ENCODE peak calls at places on chromosomes 16 and 17, in eight cellular contexts. W is CD8-positive, alpha-beta T cell; X is mucosa of descending colon; I is HCT116; E is effector memory CD4-positive, alpha-beta T cell; K is heart left ventricle; T is CD4-positive, CD25-positive, alpha-beta regulatory T cell; D is heart right ventricle. F is an unnamed sample. For H3K4me1, the result is how much of the 10 kb centered on the place peaks cover.

GRCh38 chr16:2716948-2717347 is 3.1 kb downstream of the PRSS27 start:
- DNase-seq in X (peak), T (no peak), W (no peak), E (no peak), I (no peak), D (no peak), K (no peak), F (no peak)

GRCh38 chr17:65231086-65231485 is 93.9 kb downstream of the RGS9 start:
- DNase-seq in T (no peak), D (no peak), I (peak), X (no peak), W (no peak), K (no peak), E (no peak), F (peak)

GRCh38 chr16:87391324-87391949 is 699 bp upstream of the MAP1LC3B start:
- DNase-seq in W (no peak), D (peak), I (no peak), X (peak), E (no peak), K (peak), T (no peak), F (peak)

GRCh38 chr16:75309156-75309555 is 57.7 kb upstream of the BCAR1 start:
- DNase-seq in W (no peak), X (no peak), T (no peak), I (no peak), K (no peak), D (no peak), E (no peak), F (no peak)

GRCh38 chr16:49934557-49935260 is 78.8 kb upstream of the ZNF423 start:
- DNase-seq in I (no peak), W (no peak), X (no peak), D (no peak), T (no peak), E (no peak), K (no peak), F (no peak)

GRCh38 chr16:424033-424622 is 1.3 kb upstream of the RAB11FIP3 start:
- DNase-seq in X (no peak), D (peak), I (no peak), T (no peak), E (no peak), W (no peak), K (peak), F (peak)

GRCh38 chr17:68221786-68222185 is 26.1 kb upstream of the AMZ2 start:
- DNase-seq in E (no peak), T (no peak), I (no peak), D (no peak), W (no peak), K (no peak), X (no peak), F (no peak)

GRCh38 chr16:89315791-89316581 is 98.5 kb downstream of the ZNF778 start:
- DNase-seq in E (peak), I (no peak), X (no peak), T (peak), W (peak), K (peak), D (peak), F (peak)

GRCh38 chr17:2395258-2396170 is 5.3 kb downstream of the MNT start:
- DNase-seq in X (peak), E (no peak), I (no peak), W (no peak), K (no peak), T (no peak), D (no peak), F (no peak)

GRCh38 chr16:67967956-67968439 is 439 bp downstream of the SLC12A4 start:
- DNase-seq in K (peak), E (no peak), D (peak), T (no peak), I (no peak), X (peak), W (no peak), F (peak)

GRCh38 chr17:20999044-20999573 is 43.7 kb downstream of the USP22 start:
- DNase-seq in I (no peak), T (no peak), K (no peak), E (no peak), D (no peak), X (no peak), W (no peak), F (no peak)

GRCh38 chr16:56389554-56389953 is 35.8 kb downstream of the AMFR start:
- DNase-seq in W (no peak), X (no peak), D (no peak), I (no peak), K (no peak), E (no peak), T (no peak), F (no peak)

GRCh38 chr17:17044846-17045561 is 2.7 kb downstream of the MPRIP start:
- DNase-seq in X (no peak), T (no peak), D (peak), K (peak), I (no peak), W (no peak), E (no peak), F (peak)

GRCh38 chr16:19094542-19095365 is 19.0 kb upstream of the ITPRIPL2 start:
- DNase-seq in X (no peak), K (no peak), I (peak), W (no peak), T (no peak), D (no peak), E (no peak), F (no peak)

GRCh38 chr17:17837380-17837821 is 615 bp upstream of the SREBF1 start:
- DNase-seq in W (no peak), D (peak), K (peak), E (no peak), I (peak), X (peak), T (no peak), F (no peak)

GRCh38 chr17:32699247-32699646 is 177.7 kb downstream of the MYO1D start:
- DNase-seq in T (no peak), W (no peak), X (no peak), K (no peak), D (no peak), I (no peak), E (no peak), F (no peak)

GRCh38 chr16:14500791-14501190 is 129.3 kb downstream of the PARN start:
- DNase-seq in T (no peak), W (no peak), X (no peak), I (no peak), E (no peak), K (no peak), D (no peak), F (no peak)

GRCh38 chr17:27429666-27430382 is 26.4 kb upstream of the KSR1 start:
- DNase-seq in D (no peak), W (no peak), X (no peak), K (no peak), T (no peak), E (no peak), I (no peak), F (no peak)

GRCh38 chr17:81576621-81577277 is 24.6 kb upstream of the FAAP100 start:
- DNase-seq in W (no peak), E (no peak), K (no peak), D (no peak), I (no peak), X (no peak), T (no peak), F (peak)

GRCh38 chr16:17364319-17365210 is 106.2 kb downstream of the XYLT1 start:
- DNase-seq in D (no peak), T (peak), X (no peak), K (no peak), W (peak), E (peak), I (no peak), F (no peak)

GRCh38 chr16:17362191-17362590 is 108.6 kb downstream of the XYLT1 start:
- DNase-seq in D (no peak), X (no peak), T (no peak), W (no peak), E (no peak), I (no peak), K (no peak), F (no peak)

GRCh38 chr16:17365211-17365541 is 105.6 kb downstream of the XYLT1 start:
- DNase-seq in K (no peak), I (no peak), E (no peak), W (no peak), X (no peak), T (no peak), D (no peak), F (no peak)

GRCh38 chr16:17360810-17361209 is 110.0 kb downstream of the XYLT1 start:
- DNase-seq in K (no peak), T (no peak), W (no peak), X (no peak), E (no peak), I (no peak), D (no peak), F (no peak)

DNA sequence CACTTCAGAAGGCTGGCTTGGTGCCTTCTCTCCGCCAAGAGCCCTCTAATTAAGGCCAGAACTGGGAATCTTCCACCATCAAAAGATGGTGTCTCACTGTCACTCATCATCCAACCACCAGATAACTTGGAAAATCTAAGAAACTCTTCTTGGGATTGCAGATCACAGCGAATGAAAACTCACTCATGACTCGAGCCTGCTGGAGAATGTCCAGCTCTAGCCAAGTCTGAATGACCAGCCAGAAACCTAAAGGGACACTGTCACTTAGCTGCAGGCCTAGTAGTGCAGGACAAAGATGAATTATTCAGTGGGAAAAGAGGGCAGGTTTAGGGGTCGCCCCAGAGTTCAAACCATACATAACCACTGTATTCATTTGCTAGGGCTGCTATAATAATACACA is 107.8 kb downstream of the XYLT1 start:
- DNase-seq in I (no peak), X (no peak), E (no peak), D (no peak), W (no peak), K (no peak), T (no peak), F (no peak)
- H3K4me1 ChIP-seq in I (under half), X (under half), E (half or more), D (under half), W (half or more), K (under half), T (half or more), F (under half)

DNA sequence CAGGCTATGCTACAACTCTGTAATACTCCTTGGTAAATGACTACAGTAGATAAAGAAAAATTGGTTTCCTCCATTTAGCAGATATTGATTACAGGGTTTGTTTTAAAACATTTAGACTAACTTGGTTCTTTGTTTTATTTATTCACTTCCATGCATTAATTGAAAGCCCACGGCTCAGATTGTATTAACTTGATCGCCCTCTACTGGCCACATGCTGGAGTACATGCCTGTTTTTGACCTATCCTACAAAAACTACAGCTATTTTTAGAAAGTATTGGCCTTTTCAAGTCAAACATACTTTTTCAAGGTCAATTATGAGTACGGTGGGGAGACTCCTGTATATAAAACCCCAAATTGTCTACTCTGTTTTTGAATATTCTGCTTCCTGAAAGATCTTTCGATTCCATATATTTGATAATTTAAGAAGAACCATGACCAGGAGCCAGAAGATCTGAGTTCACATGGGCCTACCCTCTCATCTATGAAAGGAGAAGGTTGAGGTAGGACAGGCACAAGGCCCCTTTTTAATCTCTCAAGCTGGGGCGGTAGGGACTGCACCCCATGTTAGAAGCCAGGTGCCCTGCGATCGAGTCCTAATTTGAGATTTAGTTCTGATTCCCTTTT is 51.8 kb downstream of the CA10 start:
- DNase-seq in K (peak), E (no peak), T (peak), W (no peak), I (peak), D (peak), X (peak), F (peak)
- H3K4me3 ChIP-seq in K (no peak), E (no peak), T (no peak), W (no peak), I (no peak), D (no peak), X (no peak), F (no peak)

GRCh38 chr17:45299311-45299710 is 17.5 kb downstream of the MAP3K14 start:
- DNase-seq in I (no peak), K (no peak), W (no peak), T (no peak), E (no peak), D (no peak), X (no peak), F (no peak)
- H3K4me1 ChIP-seq in I (half or more), K (under half), W (half or more), T (half or more), E (under half), D (half or more), X (half or more), F (under half)

DNA sequence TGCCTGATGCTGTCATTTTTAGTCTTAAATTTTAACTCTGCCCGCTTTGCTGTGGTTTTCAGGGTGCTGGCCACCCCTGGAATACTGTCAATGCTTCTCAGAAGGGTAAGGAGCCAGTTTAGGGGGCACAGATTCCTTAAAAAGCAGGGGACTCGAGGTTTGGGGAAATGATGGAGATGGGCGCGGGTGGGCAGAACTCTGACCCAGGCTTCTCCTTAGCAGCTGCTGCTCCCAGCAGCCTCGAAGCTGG is 23.7 kb downstream of the STAT5A start:
- DNase-seq in E (no peak), W (no peak), X (no peak), T (no peak), D (no peak), I (no peak), K (no peak), F (no peak)
- H3K4me3 ChIP-seq in E (no peak), W (peak), X (no peak), T (no peak), D (peak), I (no peak), K (peak), F (no peak)

DNA sequence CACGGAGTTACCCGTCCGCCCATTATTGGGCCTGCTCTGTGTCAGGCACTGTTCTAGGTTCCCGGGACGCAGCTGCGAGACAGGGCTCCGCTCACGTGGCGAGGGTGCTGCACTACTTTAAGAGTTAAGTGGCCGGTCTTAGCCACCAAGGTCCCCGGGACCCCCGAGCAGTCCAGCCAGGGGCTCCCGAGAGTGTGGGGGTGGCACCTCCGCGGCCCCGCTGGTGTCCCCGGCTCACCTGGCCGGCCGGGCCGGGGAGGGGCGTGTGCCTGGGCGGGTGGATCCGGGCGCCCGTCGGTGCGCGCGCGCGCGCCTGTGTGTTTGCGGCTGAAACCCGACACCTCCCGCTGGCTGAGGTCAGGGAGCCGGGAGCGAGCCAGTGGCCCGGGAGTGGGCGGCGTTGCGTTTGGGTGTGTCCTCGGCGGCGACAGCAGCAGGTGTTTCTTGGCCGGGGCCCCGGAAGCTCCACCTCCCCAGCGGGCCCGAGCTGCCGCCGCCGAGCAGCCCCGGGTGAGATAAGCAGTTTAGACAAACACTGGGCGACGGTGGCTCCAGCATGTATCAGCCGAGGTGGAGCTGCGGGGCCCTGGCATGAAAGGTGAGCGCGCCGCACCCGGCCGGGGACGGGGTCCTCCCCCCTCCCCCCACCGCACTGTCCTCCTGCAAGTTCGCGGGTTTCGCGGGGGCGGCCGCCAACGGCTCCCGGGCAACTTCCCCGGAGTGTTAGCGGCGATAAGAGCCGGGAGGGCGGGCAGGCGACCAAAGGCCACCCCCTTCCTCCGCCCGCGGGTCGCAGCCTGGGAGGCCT is at the start of gene GSE1:
- DNase-seq in D (peak), X (peak), I (peak), T (peak), K (peak), E (peak), W (peak), F (peak)
- H3K4me1 ChIP-seq in D (half or more), X (half or more), I (half or more), T (half or more), K (under half), E (half or more), W (half or more), F (half or more)